ENCODE peak calls at places on chromosomes 2 and 18, in eight cellular contexts. S is NCI-H1436 treated with DMSO at 0.1 percent for 48 hours, R is neural crest cell, B is NCI-H2081, K is substantia nigra, J is AG04450, G is bronchial epithelial cell, F is T-cell. H is an unnamed sample.

GRCh38 chr2:71879509-71880184 is 268.0 kb downstream of the CYP26B1 start:
- DNase-seq in B (no peak), K (no peak), S (no peak), G (no peak), J (no peak), R (no peak), F (no peak), H (no peak)

GRCh38 chr2:156589381-156590079 is 153.4 kb downstream of the GPD2 start:
- DNase-seq in S (no peak), K (no peak), J (peak; percentile 11), B (peak; percentile 51), F (peak; percentile 5), G (peak; percentile 47), R (no peak), H (peak; percentile 4)

GRCh38 chr2:46362667-46363012 is 65.4 kb downstream of the EPAS1 start:
- DNase-seq in S (no peak), G (no peak), B (no peak), K (no peak), J (no peak), R (no peak), F (no peak), H (no peak)

GRCh38 chr2:46988733-46989481 is 73.3 kb upstream of the MCFD2 start:
- DNase-seq in B (no peak), J (no peak), K (peak; percentile 91), F (no peak), S (no peak), R (no peak), G (no peak), H (no peak)

GRCh38 chr18:22417496-22418188 is at the start of gene CTAGE1:
- DNase-seq in K (no peak), R (no peak), S (no peak), F (no peak), G (no peak), B (no peak), J (no peak), H (no peak)

GRCh38 chr2:188114014-188114413 is 177.7 kb upstream of the GULP1 start:
- DNase-seq in G (no peak), B (no peak), K (no peak), R (no peak), F (no peak), J (no peak), S (no peak), H (no peak)

GRCh38 chr2:239826376-239826775 is 198.8 kb downstream of the NDUFA10 start:
- DNase-seq in S (no peak), G (no peak), F (no peak), J (no peak), K (no peak), R (no peak), B (no peak), H (no peak)

GRCh38 chr18:34837769-34838194 is 127.7 kb downstream of the DTNA start:
- DNase-seq in S (no peak), J (no peak), F (no peak), B (no peak), K (no peak), G (no peak), R (no peak), H (no peak)

GRCh38 chr18:44133483-44133882 is 547.2 kb upstream of the SETBP1 start:
- DNase-seq in F (no peak), S (no peak), J (no peak), R (no peak), K (no peak), B (no peak), G (no peak), H (no peak)

GRCh38 chr2:99900589-99900988 is 241.8 kb downstream of the AFF3 start:
- DNase-seq in R (no peak), J (no peak), K (peak; percentile 45), B (no peak), S (no peak), F (no peak), G (no peak), H (no peak)

GRCh38 chr2:85956647-85957039 is 67.9 kb upstream of the ST3GAL5 start:
- DNase-seq in J (no peak), G (no peak), R (no peak), B (no peak), F (no peak), K (no peak), S (no peak), H (no peak)

GRCh38 chr2:48131503-48132293 is 225.4 kb upstream of the FBXO11 start:
- DNase-seq in R (no peak), S (no peak), F (no peak), B (peak; percentile 32), G (peak; percentile 59), K (no peak), J (no peak), H (no peak)

GRCh38 chr2:70775148-70775547 is 7.1 kb upstream of the ADD2 start:
- DNase-seq in S (no peak), F (no peak), K (no peak), B (no peak), J (no peak), G (no peak), R (no peak), H (no peak)

GRCh38 chr2:232368311-232368731 is 10.2 kb upstream of the ALPP start:
- DNase-seq in F (no peak), B (no peak), J (no peak), K (no peak), S (no peak), R (no peak), G (peak; percentile 28), H (no peak)

GRCh38 chr2:217691920-217692666 is 310.7 kb downstream of the TNS1 start:
- DNase-seq in J (no peak), B (no peak), G (no peak), K (no peak), F (no peak), R (no peak), S (no peak), H (no peak)

GRCh38 chr2:55718165-55719008 is 24.7 kb upstream of the PNPT1 start:
- DNase-seq in S (no peak), J (peak; percentile 43), G (peak; percentile 50), B (peak; percentile 76), R (peak; percentile 67), F (no peak), K (no peak), H (peak; percentile 54)

GRCh38 chr2:65064728-65065552 is 8.7 kb downstream of the CEP68 start:
- DNase-seq in R (no peak), K (peak; percentile 42), B (peak; percentile 27), F (peak; percentile 43), G (peak; percentile 89), J (peak; percentile 79), S (peak; percentile 41), H (no peak)

GRCh38 chr2:150075831-150076230 is 411.6 kb downstream of the RND3 start:
- DNase-seq in G (peak; percentile 88), J (peak; percentile 41), R (no peak), F (no peak), K (no peak), S (no peak), B (no peak), H (no peak)